ENCODE peak calls at places on chromosome X, in nine cellular contexts. Q, O, X, W, D, R, V, U and H are unnamed samples.

GRCh38 chrX:108309144-108309543 is 129.1 kb downstream of the COL4A6 start:
- DNase-seq in Q (no peak), O (no peak), X (no peak), W (peak; percentile 86), D (no peak), R (no peak), V (no peak), U (peak; percentile 92), H (peak; percentile 73)

GRCh38 chrX:1491851-1492349 is 39.2 kb upstream of the ASMTL start:
- DNase-seq in Q (no peak), O (peak; percentile 46), X (no peak), W (no peak), D (no peak), R (no peak), V (peak; percentile 25), U (peak; percentile 68), H (peak; percentile 28)

GRCh38 chrX:56726609-56727008 is 2.4 kb upstream of the NBDY start:
- DNase-seq in Q (peak; percentile 44), O (no peak), X (peak; percentile 40), W (peak; percentile 72), D (no peak), R (peak; percentile 22), V (no peak), U (peak; percentile 67), H (peak; percentile 28)

GRCh38 chrX:3257471-3257870 is 89.0 kb downstream of the MXRA5 start:
- DNase-seq in Q (peak; percentile 15), O (no peak), X (no peak), W (no peak), D (no peak), R (no peak), V (no peak), U (no peak), H (no peak)

GRCh38 chrX:140057001-140057411 is 91.7 kb upstream of the CXorf66 start:
- DNase-seq in Q (peak; percentile 63), O (peak; percentile 25), X (peak; percentile 62), W (peak; percentile 77), D (no peak), R (peak; percentile 71), V (peak; percentile 89), U (peak; percentile 76), H (peak; percentile 45)

GRCh38 chrX:17595456-17596035 is 141.7 kb upstream of the SCML1 start:
- DNase-seq in Q (peak; percentile 69), O (no peak), X (no peak), W (peak; percentile 42), D (no peak), R (no peak), V (no peak), U (peak; percentile 26), H (peak; percentile 64)

GRCh38 chrX:21800344-21800770 is 39.1 kb upstream of the MBTPS2 start:
- DNase-seq in Q (peak; percentile 7), O (no peak), X (no peak), W (peak; percentile 41), D (no peak), R (no peak), V (no peak), U (peak; percentile 4), H (no peak)

GRCh38 chrX:153635788-153636668 is 11.0 kb upstream of the DUSP9 start:
- DNase-seq in Q (no peak), O (no peak), X (no peak), W (no peak), D (no peak), R (peak; percentile 18), V (peak; percentile 53), U (peak; percentile 69), H (peak; percentile 30)

GRCh38 chrX:40504801-40505605 is 75.8 kb upstream of the ATP6AP2 start:
- DNase-seq in Q (peak; percentile 89), O (no peak), X (no peak), W (peak; percentile 61), D (no peak), R (peak; percentile 2), V (no peak), U (no peak), H (peak; percentile 87)

GRCh38 chrX:31670245-31670644 is 598.4 kb upstream of the FTHL17 start:
- DNase-seq in Q (no peak), O (no peak), X (no peak), W (no peak), D (no peak), R (no peak), V (no peak), U (no peak), H (no peak)